ENCODE peak calls at places on chromosome 1, in five cellular contexts. T is mammary epithelial cell; H is HCT116; X is activated naive CD8-positive, alpha-beta T cell treated with anti-CD3 and anti-CD28 coated beads for 36 hours; M is ELR. W is an unnamed sample.

GRCh38 chr1:25487628-25488027 is 55.8 kb upstream of the LDLRAP1 start:
- DNase-seq in T (no peak), H (no peak), X (peak; percentile 19), M (peak; percentile 29), W (no peak)

GRCh38 chr1:179800481-179800880 is 57.4 kb downstream of the FAM163A start:
- DNase-seq in T (no peak), H (no peak), X (no peak), M (no peak), W (no peak)

GRCh38 chr1:109627692-109628399 is 8.2 kb downstream of the AMPD2 start:
- DNase-seq in T (no peak), H (no peak), X (no peak), M (no peak), W (no peak)

GRCh38 chr1:231612393-231613089 is 14.0 kb upstream of the DISC1 start:
- DNase-seq in T (no peak), H (no peak), X (peak; percentile 41), M (no peak), W (no peak)

GRCh38 chr1:205699416-205699815 is 19.1 kb upstream of the SLC45A3 start:
- DNase-seq in T (no peak), H (no peak), X (no peak), M (no peak), W (no peak)

GRCh38 chr1:22709891-22710687 is 550 bp upstream of the EPHB2 start:
- DNase-seq in T (peak; percentile 19), H (no peak), X (no peak), M (peak; percentile 74), W (peak; percentile 74)

GRCh38 chr1:11105586-11105985 is 5.9 kb upstream of the EXOSC10 start:
- DNase-seq in T (no peak), H (no peak), X (no peak), M (no peak), W (no peak)

GRCh38 chr1:75203415-75204277 is 69.5 kb downstream of the LHX8 start:
- DNase-seq in T (peak; percentile 19), H (peak; percentile 54), X (no peak), M (peak; percentile 72), W (peak; percentile 57)

GRCh38 chr1:232334811-232335210 is 295.1 kb downstream of the SIPA1L2 start:
- DNase-seq in T (peak; percentile 91), H (no peak), X (no peak), M (no peak), W (no peak)

GRCh38 chr1:229109320-229109761 is 161.6 kb upstream of the RAB4A start:
- DNase-seq in T (no peak), H (no peak), X (no peak), M (no peak), W (no peak)

GRCh38 chr1:67429011-67429527 is 1.1 kb downstream of the SERBP1 start:
- DNase-seq in T (peak; percentile 24), H (no peak), X (peak; percentile 65), M (peak; percentile 54), W (peak; percentile 46)

GRCh38 chr1:177172866-177173265 is 2.1 kb downstream of the BRINP2 start:
- DNase-seq in T (no peak), H (no peak), X (no peak), M (no peak), W (no peak)

GRCh38 chr1:208781391-208782035 is 537.3 kb upstream of the PLXNA2 start:
- DNase-seq in T (no peak), H (no peak), X (no peak), M (no peak), W (no peak)

GRCh38 chr1:214249651-214250050 is 31.3 kb upstream of the SMYD2 start:
- DNase-seq in T (no peak), H (no peak), X (no peak), M (no peak), W (peak; percentile 86)

GRCh38 chr1:45478129-45478802 is 12.7 kb downstream of the TESK2 start:
- DNase-seq in T (no peak), H (no peak), X (no peak), M (no peak), W (no peak)

GRCh38 chr1:237383825-237384612 is 342.0 kb downstream of the RYR2 start:
- DNase-seq in T (no peak), H (no peak), X (no peak), M (peak; percentile 23), W (no peak)

GRCh38 chr1:12078938-12079861 is 16.1 kb downstream of the TNFRSF8 start:
- DNase-seq in T (no peak), H (peak; percentile 27), X (peak; percentile 46), M (peak; percentile 64), W (peak; percentile 54)

GRCh38 chr1:197041486-197042353 is 25.3 kb downstream of the F13B start:
- DNase-seq in T (peak; percentile 12), H (no peak), X (no peak), M (no peak), W (no peak)

GRCh38 chr1:178501705-178502329 is 5.1 kb upstream of the CLEC20A start:
- DNase-seq in T (peak; percentile 43), H (peak; percentile 48), X (peak; percentile 55), M (peak; percentile 73), W (peak; percentile 73)

W was measured in lung microvascular endothelial cell.